ENCODE peak calls at places on chromosomes 11 and 22, in nine cellular contexts. V is brain microvascular endothelial cell, A is heart right ventricle, C is transverse colon, E is H9, X is AG04450, O is A549, B is upper lobe of right lung, Y is mesenchymal stem cell. H is an unnamed sample.

GRCh38 chr11:61429346-61429690 is 457 bp downstream of the CPSF7 start:
- DNase-seq in O (peak), V (peak), E (peak), X (no peak), C (peak), Y (peak), A (peak), B (peak), H (no peak)

GRCh38 chr11:133928628-133929059 is 28.1 kb downstream of the IGSF9B start:
- DNase-seq in V (no peak), O (no peak), X (no peak), A (no peak), Y (no peak), B (no peak), E (peak), C (no peak), H (peak)

GRCh38 chr11:122862091-122862490 is 20.5 kb upstream of the JHY start:
- DNase-seq in O (no peak), V (no peak), X (no peak), Y (no peak), C (no peak), B (no peak), E (no peak), A (no peak), H (no peak)

GRCh38 chr11:57370251-57370650 is 10.7 kb downstream of the PRG3 start:
- DNase-seq in B (no peak), V (peak), A (no peak), X (no peak), Y (no peak), C (no peak), O (no peak), E (no peak), H (peak)

GRCh38 chr11:72781313-72782080 is 12.3 kb downstream of the STARD10 start:
- DNase-seq in E (peak), B (peak), C (peak), O (peak), V (no peak), A (no peak), X (no peak), Y (peak), H (no peak)

GRCh38 chr22:37267128-37267587 is 15.2 kb upstream of the CYTH4 start:
- DNase-seq in X (no peak), E (peak), C (peak), O (peak), Y (peak), A (no peak), V (no peak), B (peak), H (no peak)

GRCh38 chr11:122895591-122895990 is 13.0 kb downstream of the JHY start:
- DNase-seq in E (no peak), B (no peak), Y (no peak), C (no peak), O (no peak), X (no peak), V (no peak), A (no peak), H (no peak)

GRCh38 chr11:119676461-119677020 is 52.5 kb downstream of the NECTIN1 start:
- DNase-seq in C (no peak), B (no peak), Y (peak), X (no peak), O (no peak), V (peak), A (no peak), E (no peak), H (no peak)

GRCh38 chr11:11979487-11980117 is 28.8 kb downstream of the DKK3 start:
- DNase-seq in E (no peak), O (no peak), A (peak), Y (peak), C (no peak), X (no peak), B (peak), V (peak), H (no peak)

GRCh38 chr11:119933584-119933983 is 204.3 kb downstream of the TRIM29 start:
- DNase-seq in Y (no peak), X (no peak), C (no peak), A (no peak), O (no peak), B (peak), V (no peak), E (no peak), H (no peak)

GRCh38 chr11:93652161-93652597 is 9.3 kb upstream of the CEP295 start:
- DNase-seq in O (no peak), B (no peak), Y (peak), X (no peak), C (no peak), E (no peak), V (peak), A (peak), H (no peak)

GRCh38 chr11:61378713-61379313 is 13.6 kb upstream of the TMEM216 start:
- DNase-seq in Y (peak), X (peak), C (no peak), B (peak), O (peak), A (no peak), E (no peak), V (peak), H (peak)

GRCh38 chr11:11520231-11521015 is 101.4 kb downstream of the GALNT18 start:
- DNase-seq in C (no peak), V (no peak), X (no peak), O (no peak), A (no peak), Y (no peak), B (no peak), E (peak), H (no peak)

GRCh38 chr11:107970049-107970448 is 38.6 kb upstream of the CUL5 start:
- DNase-seq in E (no peak), O (no peak), X (no peak), Y (no peak), C (no peak), B (no peak), A (no peak), V (no peak), H (no peak)

GRCh38 chr11:76599041-76600013 is 71.2 kb downstream of the LRRC32 start:
- DNase-seq in E (peak), C (no peak), B (peak), V (peak), A (peak), O (no peak), Y (peak), X (no peak), H (no peak)

GRCh38 chr11:77560605-77561004 is 29.1 kb upstream of the AQP11 start:
- DNase-seq in C (no peak), B (no peak), E (no peak), Y (peak), A (no peak), O (no peak), V (peak), X (peak), H (peak)

GRCh38 chr11:28400236-28401100 is 292.3 kb downstream of the METTL15 start:
- DNase-seq in A (no peak), E (no peak), Y (peak), X (peak), B (no peak), C (no peak), V (peak), O (no peak), H (no peak)

GRCh38 chr11:20421902-20422301 is 34.4 kb downstream of the PRMT3 start:
- DNase-seq in X (no peak), B (no peak), A (no peak), E (no peak), O (no peak), V (no peak), Y (no peak), C (no peak), H (no peak)

GRCh38 chr22:32044913-32045312 is 1.9 kb downstream of the SLC5A1 start:
- DNase-seq in V (no peak), E (no peak), Y (no peak), X (no peak), O (no peak), B (no peak), A (no peak), C (peak), H (peak)

GRCh38 chr11:82899191-82899820 is 924 bp downstream of the PRCP start:
- DNase-seq in Y (peak), C (no peak), O (no peak), X (no peak), V (no peak), A (no peak), B (no peak), E (no peak), H (no peak)

GRCh38 chr11:108027057-108027456 is 18.4 kb downstream of the CUL5 start:
- DNase-seq in B (no peak), X (no peak), C (no peak), Y (no peak), O (no peak), A (no peak), E (no peak), V (no peak), H (no peak)

GRCh38 chr11:3614742-3615171 is 27.0 kb downstream of the ART5 start:
- DNase-seq in C (peak), B (peak), X (no peak), V (no peak), Y (no peak), A (no peak), O (no peak), E (no peak), H (peak)

GRCh38 chr22:17773606-17774205 is 563 bp downstream of the BID start:
- DNase-seq in B (no peak), C (peak), V (no peak), Y (peak), X (no peak), A (no peak), O (peak), E (peak), H (no peak)

GRCh38 chr11:59754494-59754858 is 700 bp upstream of the STX3 start:
- DNase-seq in A (peak), Y (no peak), V (no peak), E (no peak), C (peak), O (no peak), X (no peak), B (no peak), H (no peak)

GRCh38 chr11:30426781-30427180 is 103.9 kb downstream of the ARL14EP start:
- DNase-seq in A (no peak), V (no peak), O (no peak), Y (no peak), X (no peak), B (no peak), C (no peak), E (no peak), H (no peak)

GRCh38 chr11:15471709-15472404 is 357.1 kb downstream of the INSC start:
- DNase-seq in E (peak), V (no peak), B (no peak), O (no peak), C (no peak), X (no peak), A (no peak), Y (no peak), H (no peak)

GRCh38 chr11:70710192-70710965 is 312.1 kb downstream of the CTTN start:
- DNase-seq in C (no peak), E (no peak), V (no peak), O (no peak), Y (no peak), X (no peak), B (peak), A (no peak), H (no peak)

GRCh38 chr11:69218271-69218682 is 62.5 kb downstream of the SMIM38 start:
- DNase-seq in O (no peak), C (no peak), B (no peak), E (peak), Y (peak), A (no peak), V (no peak), X (no peak), H (no peak)

GRCh38 chr11:120121336-120121735 is 16.6 kb downstream of the TRIM29 start:
- DNase-seq in X (no peak), V (no peak), E (no peak), Y (no peak), C (no peak), A (no peak), O (no peak), B (no peak), H (peak)

GRCh38 chr11:86099727-86100320 is 30.9 kb upstream of the PICALM start:
- DNase-seq in E (no peak), O (no peak), A (no peak), V (no peak), Y (no peak), B (no peak), C (peak), X (no peak), H (peak)

GRCh38 chr11:1403721-1404460 is 14.2 kb downstream of the BRSK2 start:
- DNase-seq in A (no peak), Y (no peak), C (no peak), V (no peak), E (no peak), O (no peak), X (no peak), B (no peak), H (no peak)

GRCh38 chr11:25769287-25769686 is 562.6 kb upstream of the ANO3 start:
- DNase-seq in X (no peak), A (no peak), O (no peak), B (no peak), V (peak), Y (peak), E (no peak), C (no peak), H (no peak)

GRCh38 chr11:129946965-129947364 is 51.6 kb upstream of the NFRKB start:
- DNase-seq in E (no peak), B (no peak), C (no peak), O (no peak), X (no peak), V (no peak), Y (no peak), A (no peak), H (no peak)

GRCh38 chr11:129880311-129880710 is 15.1 kb downstream of the NFRKB start:
- DNase-seq in C (no peak), O (no peak), X (no peak), A (no peak), V (no peak), E (no peak), Y (no peak), B (no peak), H (no peak)

GRCh38 chr11:76148941-76149613 is 57.2 kb downstream of the WNT11 start:
- DNase-seq in X (no peak), O (no peak), V (no peak), Y (no peak), E (no peak), B (no peak), C (peak), A (peak), H (no peak)

GRCh38 chr11:6406370-6406769 is 12.5 kb downstream of the APBB1 start:
- DNase-seq in X (no peak), V (no peak), A (no peak), C (no peak), B (no peak), Y (no peak), O (no peak), E (no peak), H (no peak)

GRCh38 chr11:6414874-6415328 is 4.0 kb downstream of the APBB1 start:
- DNase-seq in X (no peak), C (no peak), B (no peak), Y (no peak), O (no peak), E (no peak), A (no peak), V (no peak), H (no peak)

GRCh38 chr11:6413791-6414231 is 5.1 kb downstream of the APBB1 start:
- DNase-seq in C (no peak), O (no peak), Y (no peak), E (no peak), B (no peak), V (no peak), X (no peak), A (no peak), H (no peak)

GRCh38 chr11:6411594-6412031 is 7.3 kb downstream of the APBB1 start:
- DNase-seq in A (no peak), C (no peak), Y (no peak), X (no peak), B (no peak), E (no peak), O (no peak), V (no peak), H (no peak)

GRCh38 chr11:6410695-6411430 is 8.0 kb downstream of the APBB1 start:
- DNase-seq in O (no peak), C (no peak), A (no peak), Y (no peak), E (no peak), V (no peak), X (no peak), B (no peak), H (no peak)
- H3K27ac ChIP-seq in O (no peak), C (no peak), A (no peak), Y (no peak), E (no peak), V (no peak), X (no peak), B (no peak), H (no peak)

DNA sequence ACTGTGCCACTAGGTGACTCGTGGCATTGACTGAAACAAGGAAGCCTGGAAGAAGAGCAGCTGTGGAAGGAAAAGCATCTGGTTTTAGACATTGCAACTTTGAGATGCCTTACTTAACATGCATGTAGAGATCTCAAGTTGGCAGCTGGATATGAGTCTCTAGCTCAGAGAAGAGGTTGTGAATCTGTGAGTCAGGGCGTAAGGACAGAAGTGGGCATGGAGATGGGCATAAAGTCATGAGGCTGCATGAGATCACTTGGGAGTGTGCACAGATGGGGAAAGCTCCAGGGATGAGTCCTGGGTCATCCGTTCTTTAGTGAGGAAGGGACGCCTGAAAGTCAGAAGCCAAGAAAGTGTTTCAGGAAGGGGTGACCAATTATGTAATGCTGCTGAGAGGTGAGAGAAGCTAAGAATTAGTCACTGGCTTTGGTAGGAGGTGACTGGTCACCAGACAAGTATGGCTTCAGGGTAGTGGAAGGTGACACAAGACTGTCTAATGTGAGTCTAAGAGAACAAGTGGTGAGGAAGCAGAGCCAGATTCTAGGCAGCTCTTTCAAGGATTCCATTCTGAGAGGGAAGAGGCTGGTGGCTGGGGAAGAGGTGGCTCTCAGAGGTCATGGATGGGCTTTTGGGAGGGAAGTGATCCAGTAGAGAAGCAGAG is 6.7 kb downstream of the ACP2 start:
- DNase-seq in A (no peak), B (no peak), X (no peak), Y (no peak), O (no peak), E (no peak), V (no peak), C (no peak), H (peak)
- H3K27ac ChIP-seq in A (no peak), B (peak), X (no peak), Y (no peak), O (no peak), E (no peak), V (no peak), C (no peak), H (peak)

GRCh38 chr11:9717719-9718118 is 53.8 kb downstream of the SWAP70 start:
- DNase-seq in Y (no peak), B (no peak), V (no peak), A (no peak), X (no peak), C (no peak), E (no peak), O (no peak), H (no peak)

GRCh38 chr11:9714540-9714939 is 50.7 kb downstream of the SWAP70 start:
- DNase-seq in O (no peak), C (no peak), E (no peak), Y (no peak), V (no peak), X (no peak), A (no peak), B (no peak), H (no peak)

GRCh38 chr11:9719949-9720646 is 56.2 kb downstream of the SWAP70 start:
- DNase-seq in X (no peak), A (no peak), C (no peak), Y (no peak), V (no peak), E (no peak), B (no peak), O (no peak), H (no peak)

GRCh38 chr11:9717040-9717357 is 53.1 kb downstream of the SWAP70 start:
- DNase-seq in X (no peak), C (no peak), V (no peak), B (no peak), A (no peak), E (no peak), Y (no peak), O (no peak), H (no peak)

GRCh38 chr11:9716275-9717039 is 52.6 kb downstream of the SWAP70 start:
- DNase-seq in C (no peak), Y (peak), O (no peak), V (peak), X (peak), A (peak), B (no peak), E (no peak), H (no peak)
- H3K27ac ChIP-seq in C (peak), Y (peak), O (peak), V (peak), X (peak), A (peak), B (no peak), E (no peak), H (peak)

DNA sequence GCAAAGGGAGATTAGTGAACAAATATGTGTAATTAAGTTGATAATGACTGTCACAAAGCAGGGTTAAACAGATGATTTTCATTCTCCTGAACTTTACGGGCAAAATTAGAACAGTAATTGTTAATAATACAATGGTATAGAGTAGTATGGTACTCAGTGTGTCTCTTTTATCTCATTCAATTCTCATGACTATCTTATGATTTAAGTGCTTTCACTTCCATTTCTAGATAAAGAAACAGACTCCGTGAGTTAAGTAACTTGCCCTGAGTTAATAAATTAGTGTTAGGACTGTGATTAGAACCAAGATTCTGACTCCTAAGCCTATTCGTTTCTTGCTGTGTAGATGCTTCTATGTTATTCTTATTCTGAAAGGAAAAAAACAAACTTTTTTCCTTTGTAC is 22.0 kb downstream of the PIH1D2 start:
- DNase-seq in B (no peak), Y (no peak), A (no peak), V (no peak), E (no peak), C (no peak), X (no peak), O (no peak), H (no peak)
- H3K27ac ChIP-seq in B (no peak), Y (no peak), A (no peak), V (no peak), E (no peak), C (no peak), X (no peak), O (no peak), H (no peak)

DNA sequence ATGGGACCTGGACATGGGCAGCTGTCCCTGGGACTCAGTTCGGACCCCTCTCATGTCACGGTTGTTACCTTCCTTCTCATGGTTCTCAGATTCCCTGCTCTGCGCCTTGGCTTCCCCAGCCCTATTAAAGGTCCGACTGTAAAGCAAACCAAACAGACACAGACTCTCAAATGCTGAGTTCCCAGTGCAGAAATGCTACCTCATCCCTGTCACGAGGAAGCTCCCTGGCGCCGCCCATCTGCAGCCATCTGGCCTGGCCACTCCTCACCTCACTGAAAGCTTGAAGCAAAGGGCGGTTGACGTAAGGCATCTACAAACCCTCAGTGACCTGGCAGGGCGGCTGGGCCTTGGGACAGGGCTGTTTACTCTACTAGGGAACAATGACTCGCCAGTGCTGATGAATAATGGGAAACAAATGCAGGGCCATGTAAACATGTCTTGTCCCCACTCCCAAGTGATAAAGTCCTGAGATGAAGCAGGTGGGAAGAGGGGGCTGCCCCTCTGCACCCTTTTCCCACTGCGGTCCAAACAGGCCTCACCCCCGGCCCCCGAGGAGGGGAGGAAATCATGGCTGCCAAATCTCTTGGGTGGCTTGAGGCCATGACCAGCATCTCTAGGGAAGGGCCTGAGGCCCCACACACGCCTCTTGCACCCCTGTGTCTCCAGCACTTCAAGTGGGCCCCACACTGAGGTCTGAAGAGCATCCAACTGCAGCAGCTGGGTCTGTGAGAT is 49.3 kb downstream of the SCUBE1 start:
- DNase-seq in B (peak), C (peak), Y (peak), O (peak), X (peak), A (no peak), V (peak), E (no peak), H (peak)
- H3K27ac ChIP-seq in B (peak), C (peak), Y (no peak), O (peak), X (no peak), A (no peak), V (no peak), E (no peak), H (no peak)